ENCODE peak calls at places on chromosome 11, in eight cellular contexts. N is Daoy, P is Right ventricle myocardium superior, C is memory B cell, J is NCI-H748 treated with DMSO at 0.1 percent for 48 hours, V is lung, X is cardiac muscle cell, M is NCI-H69. E is an unnamed sample.

GRCh38 chr11:2779981-2780849 is 80.4 kb upstream of the KCNQ1OT1 start:
- DNase-seq in N (no peak), P (peak; percentile 49), C (no peak), J (no peak), V (peak; percentile 25), X (peak; percentile 38), M (no peak), E (no peak)

GRCh38 chr11:130322126-130322525 is 7.4 kb upstream of the ZBTB44 start:
- DNase-seq in N (no peak), P (no peak), C (no peak), J (no peak), V (no peak), X (no peak), M (no peak), E (no peak)

GRCh38 chr11:130115218-130115617 is 44.4 kb upstream of the ST14 start:
- DNase-seq in N (no peak), P (no peak), C (no peak), J (no peak), V (no peak), X (peak; percentile 64), M (peak; percentile 11), E (no peak)

GRCh38 chr11:18737642-18738041 is 11.7 kb upstream of the IGSF22 start:
- DNase-seq in N (no peak), P (no peak), C (no peak), J (no peak), V (no peak), X (no peak), M (no peak), E (no peak)

GRCh38 chr11:31986201-31986889 is 104.5 kb upstream of the RCN1 start:
- DNase-seq in N (no peak), P (no peak), C (no peak), J (no peak), V (no peak), X (no peak), M (peak; percentile 22), E (no peak)

GRCh38 chr11:27717377-27717776 is 17.1 kb upstream of the BDNF start:
- DNase-seq in N (no peak), P (no peak), C (no peak), J (no peak), V (no peak), X (peak; percentile 47), M (peak; percentile 44), E (no peak)

GRCh38 chr11:11577932-11578331 is 43.9 kb downstream of the GALNT18 start:
- DNase-seq in N (peak; percentile 28), P (no peak), C (no peak), J (no peak), V (peak; percentile 26), X (no peak), M (no peak), E (no peak)

GRCh38 chr11:26909429-26910009 is 84.4 kb upstream of the FIBIN start:
- DNase-seq in N (no peak), P (no peak), C (no peak), J (no peak), V (no peak), X (no peak), M (no peak), E (no peak)

GRCh38 chr11:36073411-36074203 is 129.7 kb downstream of the LDLRAD3 start:
- DNase-seq in N (peak; percentile 20), P (peak; percentile 60), C (no peak), J (no peak), V (no peak), X (peak; percentile 82), M (peak; percentile 81), E (no peak)

GRCh38 chr11:47437746-47438418 is 11.1 kb downstream of the RAPSN start:
- DNase-seq in N (no peak), P (peak; percentile 82), C (no peak), J (no peak), V (no peak), X (no peak), M (peak; percentile 78), E (no peak)

GRCh38 chr11:15918212-15918611 is 438.1 kb downstream of the SOX6 start:
- DNase-seq in N (no peak), P (no peak), C (no peak), J (peak; percentile 89), V (no peak), X (no peak), M (peak; percentile 99), E (no peak)

GRCh38 chr11:122656073-122656630 is 630 bp downstream of the UBASH3B start:
- DNase-seq in N (no peak), P (peak; percentile 58), C (peak; percentile 20), J (no peak), V (peak; percentile 33), X (peak; percentile 63), M (peak; percentile 56), E (peak; percentile 73)

GRCh38 chr11:35588627-35589026 is 29.6 kb upstream of the FJX1 start:
- DNase-seq in N (no peak), P (no peak), C (no peak), J (no peak), V (no peak), X (peak; percentile 63), M (no peak), E (no peak)

GRCh38 chr11:3050386-3051325 is 6.6 kb downstream of the CARS1 start:
- DNase-seq in N (no peak), P (no peak), C (no peak), J (no peak), V (no peak), X (no peak), M (no peak), E (no peak)

GRCh38 chr11:94793002-94793401 is 24.8 kb downstream of the AMOTL1 start:
- DNase-seq in N (no peak), P (no peak), C (no peak), J (no peak), V (no peak), X (no peak), M (no peak), E (no peak)

GRCh38 chr11:34926831-34927132 is 10.4 kb downstream of the PDHX start:
- DNase-seq in N (no peak), P (no peak), C (no peak), J (no peak), V (no peak), X (peak; percentile 14), M (no peak), E (no peak)

GRCh38 chr11:11107081-11107480 is 246.0 kb downstream of the CSNK2A3 start:
- DNase-seq in N (peak; percentile 6), P (no peak), C (no peak), J (no peak), V (no peak), X (no peak), M (no peak), E (no peak)

GRCh38 chr11:111206472-111206871 is 39.1 kb upstream of the POU2AF2 start:
- DNase-seq in N (no peak), P (no peak), C (no peak), J (no peak), V (no peak), X (peak; percentile 64), M (no peak), E (no peak)

GRCh38 chr11:73287400-73288101 is 15.4 kb downstream of the P2RY6 start:
- DNase-seq in N (no peak), P (no peak), C (no peak), J (no peak), V (no peak), X (peak; percentile 23), M (peak; percentile 48), E (no peak)

GRCh38 chr11:14059491-14059890 is 97.0 kb downstream of the SPON1 start:
- DNase-seq in N (peak; percentile 21), P (no peak), C (no peak), J (no peak), V (no peak), X (no peak), M (peak; percentile 31), E (no peak)

GRCh38 chr11:44617671-44618461 is 52.4 kb downstream of the CD82 start:
- DNase-seq in N (no peak), P (peak; percentile 22), C (no peak), J (no peak), V (no peak), X (no peak), M (no peak), E (no peak)

GRCh38 chr11:126172596-126173038 is 38.8 kb downstream of the RPUSD4 start:
- DNase-seq in N (no peak), P (no peak), C (no peak), J (no peak), V (no peak), X (peak; percentile 67), M (no peak), E (no peak)

GRCh38 chr11:15493066-15493465 is 378.3 kb downstream of the INSC start:
- DNase-seq in N (peak; percentile 63), P (no peak), C (no peak), J (no peak), V (no peak), X (peak; percentile 6), M (peak; percentile 55), E (no peak)

GRCh38 chr11:133920109-133920990 is 36.4 kb downstream of the IGSF9B start:
- DNase-seq in N (no peak), P (no peak), C (no peak), J (no peak), V (no peak), X (no peak), M (no peak), E (no peak)

GRCh38 chr11:100639140-100639539 is 47.9 kb upstream of the ARHGAP42 start:
- DNase-seq in N (peak; percentile 14), P (no peak), C (no peak), J (no peak), V (no peak), X (peak; percentile 37), M (peak; percentile 53), E (peak; percentile 39)

GRCh38 chr11:113193077-113193476 is 121.3 kb upstream of the TTC12 start:
- DNase-seq in N (no peak), P (no peak), C (no peak), J (no peak), V (no peak), X (no peak), M (no peak), E (no peak)

GRCh38 chr11:68329993-68330699 is 17.8 kb downstream of the LRP5 start:
- DNase-seq in N (no peak), P (no peak), C (no peak), J (no peak), V (no peak), X (peak; percentile 31), M (no peak), E (no peak)

GRCh38 chr11:1225386-1226225 is 2.7 kb downstream of the MUC5B start:
- DNase-seq in N (no peak), P (peak; percentile 17), C (no peak), J (no peak), V (no peak), X (no peak), M (no peak), E (no peak)

GRCh38 chr11:3157381-3158130 is 7.6 kb downstream of the OSBPL5 start:
- DNase-seq in N (peak; percentile 46), P (peak; percentile 39), C (no peak), J (no peak), V (no peak), X (no peak), M (no peak), E (no peak)

GRCh38 chr11:7688238-7688826 is 15.0 kb upstream of the CYB5R2 start:
- DNase-seq in N (peak; percentile 17), P (no peak), C (no peak), J (peak; percentile 1), V (no peak), X (peak; percentile 54), M (peak; percentile 25), E (peak; percentile 31)

GRCh38 chr11:69460540-69461257 is 20.8 kb upstream of the LINC01488 start:
- DNase-seq in N (peak; percentile 75), P (no peak), C (no peak), J (no peak), V (no peak), X (peak; percentile 51), M (no peak), E (no peak)

GRCh38 chr11:37072538-37072937 is 474.5 kb upstream of the RAG2 start:
- DNase-seq in N (no peak), P (no peak), C (no peak), J (no peak), V (no peak), X (peak; percentile 20), M (no peak), E (no peak)

GRCh38 chr11:60867871-60868681 is 734 bp downstream of the ZP1 start:
- DNase-seq in N (no peak), P (no peak), C (no peak), J (no peak), V (no peak), X (no peak), M (no peak), E (no peak)

GRCh38 chr11:108394744-108395284 is 72.5 kb downstream of the C11orf65 start:
- DNase-seq in N (no peak), P (no peak), C (no peak), J (no peak), V (no peak), X (peak; percentile 1), M (no peak), E (no peak)